ENCODE peak calls at places on chromosome 2, in ten cellular contexts. Q is fibroblast of lung, W is heart left ventricle, S is IMR-90, A is NCI-H2029 treated with DMSO at 0.1 percent for 48 hours, C is left cardiac atrium, V is AG10803, J is G401, B is hippocampal formation, G is GM13977. D is an unnamed sample.
A peak's percentile ranks its signal among the peaks of the same experiment; 100 is the strongest.

GRCh38 chr2:201642086-201642578 is 1.2 kb downstream of the TMEM237 start:
- DNase-seq in A (no peak), J (no peak), W (no peak), S (no peak), B (no peak), C (no peak), V (no peak), G (no peak), Q (no peak), D (no peak)

GRCh38 chr2:105809099-105809473 is 64.4 kb downstream of the NCK2 start:
- DNase-seq in J (no peak), B (no peak), A (no peak), C (no peak), W (no peak), G (no peak), Q (no peak), V (no peak), S (no peak), D (no peak)

GRCh38 chr2:234973008-234973407 is 21.2 kb downstream of the SH3BP4 start:
- DNase-seq in C (no peak), Q (no peak), G (no peak), V (no peak), S (peak; percentile 80), A (no peak), B (no peak), J (no peak), W (no peak), D (no peak)

GRCh38 chr2:42618972-42619371 is 50.5 kb downstream of the MTA3 start:
- DNase-seq in S (peak; percentile 82), A (no peak), G (no peak), V (peak; percentile 40), C (no peak), B (no peak), W (no peak), J (no peak), Q (peak; percentile 44), D (no peak)

GRCh38 chr2:201244829-201245228 is 15.5 kb upstream of the CASP8 start:
- DNase-seq in W (no peak), S (no peak), Q (no peak), A (no peak), G (no peak), J (no peak), V (no peak), B (no peak), C (no peak), D (no peak)

GRCh38 chr2:186603208-186603765 is 13.4 kb downstream of the ITGAV start:
- DNase-seq in S (peak; percentile 17), V (peak; percentile 48), A (no peak), G (no peak), Q (peak; percentile 37), B (no peak), C (no peak), W (no peak), J (no peak), D (no peak)

GRCh38 chr2:86372641-86373502 is 35.4 kb upstream of the REEP1 start:
- DNase-seq in V (peak; percentile 45), Q (peak; percentile 53), A (no peak), C (no peak), S (peak; percentile 42), G (no peak), W (no peak), B (no peak), J (peak; percentile 59), D (peak; percentile 50)

GRCh38 chr2:226609361-226609760 is 190.3 kb downstream of the IRS1 start:
- DNase-seq in G (no peak), C (no peak), J (no peak), S (peak; percentile 96), B (no peak), W (no peak), Q (peak; percentile 89), A (no peak), V (peak; percentile 85), D (no peak)

GRCh38 chr2:215660687-215661086 is 224.8 kb upstream of the FN1 start:
- DNase-seq in B (no peak), C (no peak), W (no peak), V (peak; percentile 94), J (no peak), A (no peak), S (peak; percentile 98), G (no peak), Q (peak; percentile 47), D (no peak)

GRCh38 chr2:179768765-179769164 is 92.6 kb downstream of the ZNF385B start:
- DNase-seq in V (peak; percentile 6), W (no peak), C (no peak), B (no peak), Q (peak; percentile 46), A (no peak), J (no peak), S (peak; percentile 1), G (no peak), D (no peak)

GRCh38 chr2:167215595-167215994 is 327.3 kb downstream of the XIRP2 start:
- DNase-seq in W (no peak), S (no peak), J (no peak), V (no peak), G (no peak), A (no peak), B (no peak), Q (no peak), C (no peak), D (no peak)

GRCh38 chr2:161995553-161996016 is 78.4 kb downstream of the DPP4 start:
- DNase-seq in V (no peak), Q (peak; percentile 39), W (no peak), A (no peak), G (no peak), B (no peak), C (no peak), S (no peak), J (no peak), D (no peak)

GRCh38 chr2:228657807-228658402 is 476.4 kb upstream of the SPHKAP start:
- DNase-seq in C (no peak), B (peak; percentile 65), A (peak; percentile 47), S (peak; percentile 46), Q (peak; percentile 69), V (peak; percentile 49), J (peak; percentile 83), G (peak; percentile 7), W (no peak), D (no peak)

GRCh38 chr2:187642498-187642897 is 88.3 kb upstream of the TFPI start:
- DNase-seq in B (no peak), G (no peak), V (no peak), J (no peak), Q (no peak), C (no peak), S (no peak), A (no peak), W (no peak), D (no peak)

GRCh38 chr2:217517402-217517801 is 485.4 kb downstream of the TNS1 start:
- DNase-seq in B (no peak), V (no peak), Q (no peak), G (no peak), S (no peak), J (no peak), C (no peak), A (no peak), W (no peak), D (no peak)

GRCh38 chr2:2806711-2807110 is 475.6 kb upstream of the MYT1L start:
- DNase-seq in B (no peak), J (no peak), A (no peak), W (no peak), S (no peak), C (no peak), Q (no peak), V (no peak), G (no peak), D (no peak)

GRCh38 chr2:220619525-220620267 is 952.4 kb downstream of the EPHA4 start:
- DNase-seq in S (peak; percentile 47), G (no peak), B (no peak), W (no peak), Q (peak; percentile 22), J (no peak), A (no peak), V (no peak), C (no peak), D (no peak)

GRCh38 chr2:8525582-8526402 is 156.1 kb upstream of the ID2 start:
- DNase-seq in G (peak; percentile 67), S (peak; percentile 12), J (peak; percentile 21), C (peak; percentile 83), V (no peak), A (peak; percentile 97), B (peak; percentile 14), Q (peak; percentile 31), W (peak; percentile 89), D (peak; percentile 83)

GRCh38 chr2:3399403-3399802 is 19.9 kb downstream of the TRAPPC12 start:
- DNase-seq in C (no peak), W (no peak), A (no peak), V (no peak), Q (no peak), S (no peak), J (no peak), B (no peak), G (no peak), D (no peak)

GRCh38 chr2:181573140-181573736 is 83.7 kb downstream of the CERKL start:
- DNase-seq in A (no peak), J (peak; percentile 80), B (no peak), V (peak; percentile 33), C (no peak), G (no peak), S (peak; percentile 50), Q (peak; percentile 63), W (no peak), D (no peak)

GRCh38 chr2:153165021-153165420 is 313.5 kb downstream of the RPRM start:
- DNase-seq in G (no peak), J (no peak), B (no peak), Q (no peak), A (peak; percentile 76), V (no peak), S (no peak), C (no peak), W (no peak), D (no peak)

GRCh38 chr2:160043265-160043664 is 19.1 kb downstream of the PLA2R1 start:
- DNase-seq in C (no peak), J (no peak), S (no peak), A (no peak), G (no peak), V (no peak), W (no peak), B (no peak), Q (no peak), D (no peak)

GRCh38 chr2:38095655-38095995 is 19.7 kb upstream of the CYP1B1 start:
- DNase-seq in A (no peak), V (no peak), Q (no peak), G (no peak), B (no peak), J (no peak), C (no peak), W (no peak), S (no peak), D (no peak)

GRCh38 chr2:47907097-47907781 is 941 bp upstream of the FBXO11 start:
- DNase-seq in W (no peak), B (no peak), J (peak; percentile 23), G (no peak), Q (no peak), S (no peak), A (no peak), V (peak; percentile 35), C (no peak), D (no peak)

GRCh38 chr2:56739421-56739820 is 555.6 kb downstream of the CCDC85A start:
- DNase-seq in A (no peak), G (no peak), W (no peak), S (no peak), B (no peak), Q (no peak), V (peak; percentile 9), C (no peak), J (no peak), D (no peak)

GRCh38 chr2:181058378-181059269 is 78.2 kb downstream of the UBE2E3 start:
- DNase-seq in S (peak; percentile 29), G (no peak), C (no peak), Q (peak; percentile 56), V (peak; percentile 31), J (no peak), A (no peak), W (no peak), B (no peak), D (no peak)

GRCh38 chr2:238864207-238865014 is 16.5 kb downstream of the TWIST2 start:
- DNase-seq in G (no peak), W (peak; percentile 80), A (no peak), Q (peak; percentile 99), C (peak; percentile 89), V (peak; percentile 99), J (peak; percentile 28), S (peak; percentile 99), B (no peak), D (peak; percentile 92)

GRCh38 chr2:228131833-228132232 is 49.7 kb downstream of the SPHKAP start:
- DNase-seq in G (no peak), B (no peak), J (no peak), W (no peak), S (no peak), C (no peak), V (no peak), Q (no peak), A (no peak), D (no peak)